ENCODE peak calls at places on chromosomes 3 and 15, in eight cellular contexts. One of them, this sample, is unnamed. For H3K4me1 and H3K27me3, the result is how much of the 10 kb centered on the place peaks cover.

GRCh38 chr15:81923561-81924350 is 122.1 kb downstream of the MEX3B start:
- DNase-seq in adrenal gland: no peak
- DNase-seq in ovary: no peak
- DNase-seq in spleen: no peak
- DNase-seq in heart left ventricle: no peak
- DNase-seq in body of pancreas: no peak
- DNase-seq in suprapubic skin: no peak
- DNase-seq in tibial nerve: no peak
- DNase-seq in this sample: no peak

GRCh38 chr3:108089544-108089943 is 1.3 kb downstream of the CD47 start:
- DNase-seq in adrenal gland: no peak
- DNase-seq in ovary: no peak
- DNase-seq in spleen: no peak
- DNase-seq in heart left ventricle: no peak
- DNase-seq in body of pancreas: no peak
- DNase-seq in suprapubic skin: no peak
- DNase-seq in tibial nerve: no peak
- DNase-seq in this sample: no peak

GRCh38 chr15:68578960-68579935 is at the start of gene CORO2B:
- DNase-seq in adrenal gland: no peak
- DNase-seq in ovary: peak
- DNase-seq in spleen: no peak
- DNase-seq in heart left ventricle: peak
- DNase-seq in body of pancreas: peak
- DNase-seq in suprapubic skin: no peak
- DNase-seq in tibial nerve: no peak
- DNase-seq in this sample: peak

GRCh38 chr15:86199467-86200145 is 119.9 kb downstream of the AGBL1 start:
- DNase-seq in adrenal gland: no peak
- DNase-seq in ovary: no peak
- DNase-seq in spleen: no peak
- DNase-seq in heart left ventricle: no peak
- DNase-seq in body of pancreas: no peak
- DNase-seq in suprapubic skin: no peak
- DNase-seq in tibial nerve: no peak
- DNase-seq in this sample: no peak

GRCh38 chr15:70504305-70504951 is 258.9 kb downstream of the UACA start:
- DNase-seq in adrenal gland: peak
- DNase-seq in ovary: peak
- DNase-seq in spleen: peak
- DNase-seq in heart left ventricle: peak
- DNase-seq in body of pancreas: peak
- DNase-seq in suprapubic skin: no peak
- DNase-seq in tibial nerve: peak
- DNase-seq in this sample: peak

GRCh38 chr3:120177151-120177550 is 82.9 kb upstream of the GSK3B start:
- DNase-seq in adrenal gland: peak
- DNase-seq in ovary: no peak
- DNase-seq in spleen: no peak
- DNase-seq in heart left ventricle: peak
- DNase-seq in body of pancreas: peak
- DNase-seq in suprapubic skin: no peak
- DNase-seq in tibial nerve: no peak
- DNase-seq in this sample: peak

GRCh38 chr3:131694351-131694750 is 191.6 kb upstream of the MRPL3 start:
- DNase-seq in adrenal gland: no peak
- DNase-seq in ovary: no peak
- DNase-seq in spleen: no peak
- DNase-seq in heart left ventricle: no peak
- DNase-seq in body of pancreas: no peak
- DNase-seq in suprapubic skin: no peak
- DNase-seq in tibial nerve: no peak
- DNase-seq in this sample: no peak

GRCh38 chr3:39415983-39416382 is 9.5 kb downstream of the RPSA start:
- DNase-seq in adrenal gland: no peak
- DNase-seq in ovary: no peak
- DNase-seq in spleen: no peak
- DNase-seq in heart left ventricle: no peak
- DNase-seq in body of pancreas: no peak
- DNase-seq in suprapubic skin: no peak
- DNase-seq in tibial nerve: no peak
- DNase-seq in this sample: no peak

GRCh38 chr15:25416693-25417092 is 22.1 kb downstream of the UBE3A start:
- DNase-seq in adrenal gland: no peak
- DNase-seq in ovary: no peak
- DNase-seq in spleen: no peak
- DNase-seq in heart left ventricle: no peak
- DNase-seq in body of pancreas: no peak
- DNase-seq in suprapubic skin: no peak
- DNase-seq in tibial nerve: no peak
- DNase-seq in this sample: peak

GRCh38 chr15:77023576-77024272 is 28.8 kb downstream of the PSTPIP1 start:
- DNase-seq in adrenal gland: peak
- DNase-seq in ovary: no peak
- DNase-seq in spleen: peak
- DNase-seq in heart left ventricle: peak
- DNase-seq in body of pancreas: peak
- DNase-seq in suprapubic skin: peak
- DNase-seq in tibial nerve: no peak
- DNase-seq in this sample: no peak

GRCh38 chr3:197353001-197353866 is 54.8 kb upstream of the DLG1 start:
- DNase-seq in adrenal gland: no peak
- DNase-seq in ovary: no peak
- DNase-seq in spleen: no peak
- DNase-seq in heart left ventricle: no peak
- DNase-seq in body of pancreas: no peak
- DNase-seq in suprapubic skin: no peak
- DNase-seq in tibial nerve: no peak
- DNase-seq in this sample: no peak

GRCh38 chr3:156106721-156107373 is 13.5 kb upstream of the KCNAB1 start:
- DNase-seq in adrenal gland: no peak
- DNase-seq in ovary: no peak
- DNase-seq in spleen: no peak
- DNase-seq in heart left ventricle: no peak
- DNase-seq in body of pancreas: no peak
- DNase-seq in suprapubic skin: no peak
- DNase-seq in tibial nerve: no peak
- DNase-seq in this sample: no peak

GRCh38 chr3:128324911-128325592 is 141.6 kb downstream of the DNAJB8 start:
- DNase-seq in adrenal gland: peak
- DNase-seq in ovary: no peak
- DNase-seq in spleen: no peak
- DNase-seq in heart left ventricle: no peak
- DNase-seq in body of pancreas: no peak
- DNase-seq in suprapubic skin: no peak
- DNase-seq in tibial nerve: no peak
- DNase-seq in this sample: no peak

GRCh38 chr3:140916603-140917002 is 25.0 kb upstream of the SLC25A36 start:
- DNase-seq in adrenal gland: no peak
- DNase-seq in ovary: no peak
- DNase-seq in spleen: no peak
- DNase-seq in heart left ventricle: no peak
- DNase-seq in body of pancreas: no peak
- DNase-seq in suprapubic skin: no peak
- DNase-seq in tibial nerve: no peak
- DNase-seq in this sample: no peak

GRCh38 chr15:47961401-47962090 is 159.2 kb upstream of the SLC24A5 start:
- DNase-seq in adrenal gland: no peak
- DNase-seq in ovary: no peak
- DNase-seq in spleen: no peak
- DNase-seq in heart left ventricle: no peak
- DNase-seq in body of pancreas: no peak
- DNase-seq in suprapubic skin: no peak
- DNase-seq in tibial nerve: no peak
- DNase-seq in this sample: no peak

DNA sequence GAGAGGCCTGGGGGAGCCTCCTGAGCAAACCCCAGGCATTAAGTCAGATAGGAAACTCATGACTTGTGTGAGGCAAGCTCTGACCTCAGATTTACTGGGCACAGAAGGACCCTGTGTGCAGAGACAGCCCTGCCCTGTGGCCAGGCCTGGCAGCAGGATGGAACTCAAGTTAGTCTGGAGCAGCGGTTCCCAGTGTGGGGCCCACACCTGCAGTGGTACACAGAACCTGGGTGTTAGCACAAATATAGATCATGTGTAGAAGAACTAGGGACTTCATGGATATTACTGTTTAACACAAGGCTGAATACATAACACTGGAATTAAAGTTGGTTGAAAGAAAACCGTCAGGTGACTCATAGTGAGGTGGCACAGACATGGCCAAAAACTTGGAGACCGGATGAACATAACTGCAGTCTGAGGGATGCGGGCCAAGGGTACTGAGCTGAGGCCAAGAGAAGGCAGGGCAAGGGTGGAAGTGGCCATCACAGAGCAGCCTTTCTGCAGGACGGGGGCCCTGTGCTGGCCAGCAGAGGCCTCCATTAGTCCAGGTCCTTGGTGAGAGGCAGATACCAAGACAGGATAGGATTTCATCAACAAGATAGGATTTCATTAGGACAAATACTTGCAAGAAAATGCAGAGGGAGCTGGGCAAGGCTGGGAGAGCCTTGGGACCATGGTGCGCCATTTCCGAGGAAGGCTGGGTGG is 40.9 kb downstream of the IRAK2 start:
- DNase-seq in adrenal gland: peak
- DNase-seq in ovary: no peak
- DNase-seq in spleen: no peak
- DNase-seq in heart left ventricle: no peak
- DNase-seq in body of pancreas: peak
- DNase-seq in suprapubic skin: no peak
- DNase-seq in tibial nerve: no peak
- DNase-seq in this sample: no peak
- TF ChIP-seq POLR2A in adrenal gland: no peak
- TF ChIP-seq POLR2A in ovary: no peak
- TF ChIP-seq POLR2A in spleen: no peak
- TF ChIP-seq POLR2A in heart left ventricle: no peak
- TF ChIP-seq POLR2A in body of pancreas: no peak
- TF ChIP-seq POLR2A in suprapubic skin: no peak
- TF ChIP-seq POLR2A in tibial nerve: no peak
- TF ChIP-seq POLR2A in this sample: no peak

DNA sequence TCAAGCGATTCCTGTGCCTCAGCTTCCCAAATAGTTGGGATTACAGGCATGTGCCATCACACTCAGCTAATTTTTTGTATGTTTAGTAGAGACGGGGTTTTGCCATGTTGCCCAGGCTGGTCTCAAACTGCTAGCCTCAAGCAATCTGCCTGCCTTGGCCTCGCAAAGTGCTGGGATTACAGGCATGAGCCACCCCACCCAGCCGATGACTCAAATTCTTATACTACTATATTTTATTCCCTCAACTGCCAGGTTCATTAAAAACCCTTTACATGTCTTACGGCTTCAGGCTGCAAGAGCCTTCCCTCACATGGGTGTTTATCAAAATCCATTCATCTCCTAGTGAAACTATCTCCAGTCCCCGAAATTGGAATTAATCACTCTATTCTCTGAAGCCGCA is 63.4 kb downstream of the CBLB start:
- DNase-seq in adrenal gland: no peak
- DNase-seq in ovary: no peak
- DNase-seq in spleen: no peak
- DNase-seq in heart left ventricle: no peak
- DNase-seq in body of pancreas: no peak
- DNase-seq in suprapubic skin: no peak
- DNase-seq in tibial nerve: no peak
- DNase-seq in this sample: no peak
- H3K4me1 ChIP-seq in adrenal gland: under half
- H3K4me1 ChIP-seq in ovary: under half
- H3K4me1 ChIP-seq in spleen: half or more
- H3K4me1 ChIP-seq in heart left ventricle: under half
- H3K4me1 ChIP-seq in body of pancreas: under half
- H3K4me1 ChIP-seq in suprapubic skin: under half
- H3K4me1 ChIP-seq in tibial nerve: under half
- H3K4me1 ChIP-seq in this sample: under half

DNA sequence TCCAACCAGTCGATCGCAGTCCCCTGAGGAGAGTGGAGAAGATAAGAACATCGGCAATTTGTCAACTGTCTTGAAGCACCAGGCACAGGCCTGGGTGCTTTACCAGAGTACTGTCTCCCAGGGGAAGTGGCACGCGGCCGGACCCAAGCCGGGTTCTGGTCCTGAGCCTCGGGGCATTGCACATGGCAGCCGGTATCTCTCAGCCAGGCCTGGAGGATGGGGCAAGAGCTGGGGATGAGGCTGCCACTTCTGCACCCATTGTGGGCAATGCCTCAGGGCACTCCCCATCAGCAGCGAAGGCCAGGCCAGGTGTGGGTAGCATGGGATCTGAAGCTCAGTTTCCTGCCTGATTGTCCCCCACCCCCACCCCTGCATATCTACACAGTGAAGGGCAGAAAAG is 77.5 kb downstream of the ADCY5 start:
- DNase-seq in adrenal gland: no peak
- DNase-seq in ovary: no peak
- DNase-seq in spleen: peak
- DNase-seq in heart left ventricle: no peak
- DNase-seq in body of pancreas: peak
- DNase-seq in suprapubic skin: no peak
- DNase-seq in tibial nerve: no peak
- DNase-seq in this sample: no peak
- H3K27me3 ChIP-seq in adrenal gland: under half
- H3K27me3 ChIP-seq in ovary: under half
- H3K27me3 ChIP-seq in spleen: under half
- H3K27me3 ChIP-seq in heart left ventricle: under half
- H3K27me3 ChIP-seq in body of pancreas: under half
- H3K27me3 ChIP-seq in suprapubic skin: under half
- H3K27me3 ChIP-seq in tibial nerve: under half
- H3K27me3 ChIP-seq in this sample: under half

GRCh38 chr3:150703756-150704344 is at the start of gene ERICH6:
- DNase-seq in adrenal gland: peak
- DNase-seq in ovary: peak
- DNase-seq in spleen: peak
- DNase-seq in heart left ventricle: peak
- DNase-seq in body of pancreas: peak
- DNase-seq in suprapubic skin: peak
- DNase-seq in tibial nerve: peak
- DNase-seq in this sample: peak
- TF ChIP-seq POLR2A in adrenal gland: no peak
- TF ChIP-seq POLR2A in ovary: peak
- TF ChIP-seq POLR2A in spleen: no peak
- TF ChIP-seq POLR2A in heart left ventricle: peak
- TF ChIP-seq POLR2A in body of pancreas: peak
- TF ChIP-seq POLR2A in suprapubic skin: no peak
- TF ChIP-seq POLR2A in tibial nerve: peak
- TF ChIP-seq POLR2A in this sample: peak